ENCODE peak calls at places on chromosomes 3 and 15, in eight cellular contexts. One of them, this sample, is unnamed.

GRCh38 chr3:149454746-149455145 is 19.8 kb upstream of the TM4SF4 start:
- DNase-seq in HCEC 1CT: no peak
- DNase-seq in AG10803: peak
- DNase-seq in SJSA1: no peak
- DNase-seq in stimulated activated CD8-positive, alpha-beta memory T cell treated with anti-CD3 and anti-CD28 coated beads, Interleukin-4, amount 100 ng/mL, for 4 hours: no peak
- DNase-seq in HL-60: no peak
- DNase-seq in GM23338: no peak
- DNase-seq in KBM-7: no peak
- DNase-seq in this sample: no peak

GRCh38 chr15:39413558-39413957 is 167.3 kb upstream of the THBS1 start:
- DNase-seq in HCEC 1CT: no peak
- DNase-seq in AG10803: peak
- DNase-seq in SJSA1: no peak
- DNase-seq in stimulated activated CD8-positive, alpha-beta memory T cell treated with anti-CD3 and anti-CD28 coated beads, Interleukin-4, amount 100 ng/mL, for 4 hours: no peak
- DNase-seq in HL-60: peak
- DNase-seq in GM23338: no peak
- DNase-seq in KBM-7: no peak
- DNase-seq in this sample: no peak

GRCh38 chr15:73959012-73959581 is 32.8 kb downstream of the LOXL1 start:
- DNase-seq in HCEC 1CT: no peak
- DNase-seq in AG10803: peak
- DNase-seq in SJSA1: no peak
- DNase-seq in stimulated activated CD8-positive, alpha-beta memory T cell treated with anti-CD3 and anti-CD28 coated beads, Interleukin-4, amount 100 ng/mL, for 4 hours: no peak
- DNase-seq in HL-60: no peak
- DNase-seq in GM23338: no peak
- DNase-seq in KBM-7: peak
- DNase-seq in this sample: no peak

GRCh38 chr15:41396111-41396510 is 6.2 kb downstream of the NDUFAF1 start:
- DNase-seq in HCEC 1CT: no peak
- DNase-seq in AG10803: no peak
- DNase-seq in SJSA1: no peak
- DNase-seq in stimulated activated CD8-positive, alpha-beta memory T cell treated with anti-CD3 and anti-CD28 coated beads, Interleukin-4, amount 100 ng/mL, for 4 hours: no peak
- DNase-seq in HL-60: peak
- DNase-seq in GM23338: no peak
- DNase-seq in KBM-7: no peak
- DNase-seq in this sample: no peak

GRCh38 chr15:97082835-97083234 is 752.3 kb downstream of the NR2F2 start:
- DNase-seq in HCEC 1CT: no peak
- DNase-seq in AG10803: no peak
- DNase-seq in SJSA1: no peak
- DNase-seq in stimulated activated CD8-positive, alpha-beta memory T cell treated with anti-CD3 and anti-CD28 coated beads, Interleukin-4, amount 100 ng/mL, for 4 hours: no peak
- DNase-seq in HL-60: no peak
- DNase-seq in GM23338: peak
- DNase-seq in KBM-7: no peak
- DNase-seq in this sample: no peak

GRCh38 chr3:46705022-46705530 is 3.9 kb downstream of the TMIE start:
- DNase-seq in HCEC 1CT: peak
- DNase-seq in AG10803: peak
- DNase-seq in SJSA1: peak
- DNase-seq in stimulated activated CD8-positive, alpha-beta memory T cell treated with anti-CD3 and anti-CD28 coated beads, Interleukin-4, amount 100 ng/mL, for 4 hours: peak
- DNase-seq in HL-60: peak
- DNase-seq in GM23338: peak
- DNase-seq in KBM-7: peak
- DNase-seq in this sample: peak

GRCh38 chr15:76501726-76502125 is 165.2 kb downstream of the ISL2 start:
- DNase-seq in HCEC 1CT: peak
- DNase-seq in AG10803: peak
- DNase-seq in SJSA1: no peak
- DNase-seq in stimulated activated CD8-positive, alpha-beta memory T cell treated with anti-CD3 and anti-CD28 coated beads, Interleukin-4, amount 100 ng/mL, for 4 hours: no peak
- DNase-seq in HL-60: no peak
- DNase-seq in GM23338: no peak
- DNase-seq in KBM-7: no peak
- DNase-seq in this sample: no peak

GRCh38 chr15:67805871-67806538 is 19.3 kb upstream of the SKOR1 start:
- DNase-seq in HCEC 1CT: no peak
- DNase-seq in AG10803: no peak
- DNase-seq in SJSA1: no peak
- DNase-seq in stimulated activated CD8-positive, alpha-beta memory T cell treated with anti-CD3 and anti-CD28 coated beads, Interleukin-4, amount 100 ng/mL, for 4 hours: no peak
- DNase-seq in HL-60: no peak
- DNase-seq in GM23338: no peak
- DNase-seq in KBM-7: no peak
- DNase-seq in this sample: no peak

GRCh38 chr3:190346541-190346940 is 24.3 kb upstream of the CLDN1 start:
- DNase-seq in HCEC 1CT: no peak
- DNase-seq in AG10803: no peak
- DNase-seq in SJSA1: no peak
- DNase-seq in stimulated activated CD8-positive, alpha-beta memory T cell treated with anti-CD3 and anti-CD28 coated beads, Interleukin-4, amount 100 ng/mL, for 4 hours: no peak
- DNase-seq in HL-60: no peak
- DNase-seq in GM23338: no peak
- DNase-seq in KBM-7: no peak
- DNase-seq in this sample: no peak

GRCh38 chr3:98784666-98785600 is 21.8 kb downstream of the ST3GAL6 start:
- DNase-seq in HCEC 1CT: peak
- DNase-seq in AG10803: peak
- DNase-seq in SJSA1: no peak
- DNase-seq in stimulated activated CD8-positive, alpha-beta memory T cell treated with anti-CD3 and anti-CD28 coated beads, Interleukin-4, amount 100 ng/mL, for 4 hours: no peak
- DNase-seq in HL-60: no peak
- DNase-seq in GM23338: no peak
- DNase-seq in KBM-7: no peak
- DNase-seq in this sample: no peak

GRCh38 chr15:87219650-87220615 is 1036.6 kb downstream of the NTRK3 start:
- DNase-seq in HCEC 1CT: no peak
- DNase-seq in AG10803: peak
- DNase-seq in SJSA1: no peak
- DNase-seq in stimulated activated CD8-positive, alpha-beta memory T cell treated with anti-CD3 and anti-CD28 coated beads, Interleukin-4, amount 100 ng/mL, for 4 hours: no peak
- DNase-seq in HL-60: no peak
- DNase-seq in GM23338: no peak
- DNase-seq in KBM-7: no peak
- DNase-seq in this sample: no peak

GRCh38 chr15:70410371-70410975 is 312.8 kb upstream of the TLE3 start:
- DNase-seq in HCEC 1CT: no peak
- DNase-seq in AG10803: no peak
- DNase-seq in SJSA1: no peak
- DNase-seq in stimulated activated CD8-positive, alpha-beta memory T cell treated with anti-CD3 and anti-CD28 coated beads, Interleukin-4, amount 100 ng/mL, for 4 hours: no peak
- DNase-seq in HL-60: no peak
- DNase-seq in GM23338: no peak
- DNase-seq in KBM-7: no peak
- DNase-seq in this sample: no peak

GRCh38 chr3:34213481-34213880 is 415.1 kb downstream of the PDCD6IP start:
- DNase-seq in HCEC 1CT: no peak
- DNase-seq in AG10803: no peak
- DNase-seq in SJSA1: no peak
- DNase-seq in stimulated activated CD8-positive, alpha-beta memory T cell treated with anti-CD3 and anti-CD28 coated beads, Interleukin-4, amount 100 ng/mL, for 4 hours: no peak
- DNase-seq in HL-60: no peak
- DNase-seq in GM23338: peak
- DNase-seq in KBM-7: no peak
- DNase-seq in this sample: no peak

GRCh38 chr15:28191832-28192231 is 92.7 kb upstream of the OCA2 start:
- DNase-seq in HCEC 1CT: peak
- DNase-seq in AG10803: peak
- DNase-seq in SJSA1: peak
- DNase-seq in stimulated activated CD8-positive, alpha-beta memory T cell treated with anti-CD3 and anti-CD28 coated beads, Interleukin-4, amount 100 ng/mL, for 4 hours: no peak
- DNase-seq in HL-60: no peak
- DNase-seq in GM23338: peak
- DNase-seq in KBM-7: no peak
- DNase-seq in this sample: peak

GRCh38 chr15:77538011-77538410 is 94.7 kb downstream of the LINGO1 start:
- DNase-seq in HCEC 1CT: no peak
- DNase-seq in AG10803: no peak
- DNase-seq in SJSA1: no peak
- DNase-seq in stimulated activated CD8-positive, alpha-beta memory T cell treated with anti-CD3 and anti-CD28 coated beads, Interleukin-4, amount 100 ng/mL, for 4 hours: no peak
- DNase-seq in HL-60: no peak
- DNase-seq in GM23338: peak
- DNase-seq in KBM-7: no peak
- DNase-seq in this sample: no peak

GRCh38 chr15:99123706-99124451 is 19.0 kb downstream of the SYNM start:
- DNase-seq in HCEC 1CT: peak
- DNase-seq in AG10803: peak
- DNase-seq in SJSA1: peak
- DNase-seq in stimulated activated CD8-positive, alpha-beta memory T cell treated with anti-CD3 and anti-CD28 coated beads, Interleukin-4, amount 100 ng/mL, for 4 hours: no peak
- DNase-seq in HL-60: peak
- DNase-seq in GM23338: peak
- DNase-seq in KBM-7: peak
- DNase-seq in this sample: peak

GRCh38 chr3:14252321-14253021 is 73.9 kb downstream of the LSM3 start:
- DNase-seq in HCEC 1CT: no peak
- DNase-seq in AG10803: no peak
- DNase-seq in SJSA1: peak
- DNase-seq in stimulated activated CD8-positive, alpha-beta memory T cell treated with anti-CD3 and anti-CD28 coated beads, Interleukin-4, amount 100 ng/mL, for 4 hours: no peak
- DNase-seq in HL-60: no peak
- DNase-seq in GM23338: no peak
- DNase-seq in KBM-7: no peak
- DNase-seq in this sample: no peak

GRCh38 chr3:184133840-184134745 is 1.1 kb upstream of the EIF2B5 start:
- DNase-seq in HCEC 1CT: peak
- DNase-seq in AG10803: peak
- DNase-seq in SJSA1: peak
- DNase-seq in stimulated activated CD8-positive, alpha-beta memory T cell treated with anti-CD3 and anti-CD28 coated beads, Interleukin-4, amount 100 ng/mL, for 4 hours: peak
- DNase-seq in HL-60: peak
- DNase-seq in GM23338: peak
- DNase-seq in KBM-7: peak
- DNase-seq in this sample: peak

GRCh38 chr15:71127083-71127482 is 11.8 kb downstream of the THSD4 start:
- DNase-seq in HCEC 1CT: no peak
- DNase-seq in AG10803: no peak
- DNase-seq in SJSA1: no peak
- DNase-seq in stimulated activated CD8-positive, alpha-beta memory T cell treated with anti-CD3 and anti-CD28 coated beads, Interleukin-4, amount 100 ng/mL, for 4 hours: no peak
- DNase-seq in HL-60: no peak
- DNase-seq in GM23338: no peak
- DNase-seq in KBM-7: no peak
- DNase-seq in this sample: no peak

GRCh38 chr3:125042725-125043406 is 12.9 kb downstream of the HEG1 start:
- DNase-seq in HCEC 1CT: no peak
- DNase-seq in AG10803: peak
- DNase-seq in SJSA1: no peak
- DNase-seq in stimulated activated CD8-positive, alpha-beta memory T cell treated with anti-CD3 and anti-CD28 coated beads, Interleukin-4, amount 100 ng/mL, for 4 hours: no peak
- DNase-seq in HL-60: no peak
- DNase-seq in GM23338: no peak
- DNase-seq in KBM-7: no peak
- DNase-seq in this sample: peak

GRCh38 chr3:1002010-1002409 is 90.8 kb upstream of the CNTN6 start:
- DNase-seq in HCEC 1CT: no peak
- DNase-seq in AG10803: no peak
- DNase-seq in SJSA1: no peak
- DNase-seq in stimulated activated CD8-positive, alpha-beta memory T cell treated with anti-CD3 and anti-CD28 coated beads, Interleukin-4, amount 100 ng/mL, for 4 hours: no peak
- DNase-seq in HL-60: no peak
- DNase-seq in GM23338: no peak
- DNase-seq in KBM-7: no peak
- DNase-seq in this sample: no peak